ENCODE peak calls at places on chromosome 9, in ten cellular contexts. I, Y, P, J, X, C, V, R, B and Q are unnamed samples.

GRCh38 chr9:76162751-76163500 is 231.3 kb downstream of the RFK start:
- DNase-seq in I (no peak), Y (no peak), P (peak), J (no peak), X (no peak), C (no peak), V (peak), R (peak), B (no peak), Q (no peak)

GRCh38 chr9:27247756-27248155 is 49.2 kb downstream of the EQTN start:
- DNase-seq in I (peak), Y (peak), P (peak), J (peak), X (peak), C (peak), V (no peak), R (no peak), B (no peak), Q (no peak)

GRCh38 chr9:123138156-123138555 is 104.7 kb downstream of the GPR21 start:
- DNase-seq in I (no peak), Y (no peak), P (no peak), J (no peak), X (no peak), C (no peak), V (no peak), R (no peak), B (no peak), Q (no peak)

GRCh38 chr9:33815781-33816180 is 1.2 kb upstream of the UBE2R2 start:
- DNase-seq in I (no peak), Y (no peak), P (no peak), J (no peak), X (no peak), C (no peak), V (no peak), R (no peak), B (no peak), Q (no peak)

GRCh38 chr9:98391406-98391805 is 136.0 kb upstream of the TBC1D2 start:
- DNase-seq in I (no peak), Y (no peak), P (no peak), J (no peak), X (no peak), C (no peak), V (no peak), R (no peak), B (no peak), Q (no peak)

GRCh38 chr9:101571114-101571513 is 23.7 kb downstream of the PPP3R2 start:
- DNase-seq in I (no peak), Y (no peak), P (no peak), J (no peak), X (no peak), C (no peak), V (no peak), R (no peak), B (no peak), Q (no peak)

GRCh38 chr9:133680250-133680975 is 44.2 kb downstream of the DBH start:
- DNase-seq in I (no peak), Y (no peak), P (no peak), J (no peak), X (no peak), C (no peak), V (no peak), R (no peak), B (no peak), Q (no peak)

GRCh38 chr9:76369583-76369982 is 24.6 kb downstream of the RFK start:
- DNase-seq in I (peak), Y (peak), P (peak), J (no peak), X (no peak), C (no peak), V (peak), R (peak), B (peak), Q (no peak)

GRCh38 chr9:134839441-134840125 is 41.0 kb upstream of the FCN2 start:
- DNase-seq in I (peak), Y (peak), P (no peak), J (no peak), X (no peak), C (no peak), V (no peak), R (no peak), B (no peak), Q (no peak)

GRCh38 chr9:91417602-91418218 is 5.9 kb downstream of the NFIL3 start:
- DNase-seq in I (no peak), Y (no peak), P (peak), J (no peak), X (no peak), C (peak), V (no peak), R (no peak), B (no peak), Q (no peak)

DNA sequence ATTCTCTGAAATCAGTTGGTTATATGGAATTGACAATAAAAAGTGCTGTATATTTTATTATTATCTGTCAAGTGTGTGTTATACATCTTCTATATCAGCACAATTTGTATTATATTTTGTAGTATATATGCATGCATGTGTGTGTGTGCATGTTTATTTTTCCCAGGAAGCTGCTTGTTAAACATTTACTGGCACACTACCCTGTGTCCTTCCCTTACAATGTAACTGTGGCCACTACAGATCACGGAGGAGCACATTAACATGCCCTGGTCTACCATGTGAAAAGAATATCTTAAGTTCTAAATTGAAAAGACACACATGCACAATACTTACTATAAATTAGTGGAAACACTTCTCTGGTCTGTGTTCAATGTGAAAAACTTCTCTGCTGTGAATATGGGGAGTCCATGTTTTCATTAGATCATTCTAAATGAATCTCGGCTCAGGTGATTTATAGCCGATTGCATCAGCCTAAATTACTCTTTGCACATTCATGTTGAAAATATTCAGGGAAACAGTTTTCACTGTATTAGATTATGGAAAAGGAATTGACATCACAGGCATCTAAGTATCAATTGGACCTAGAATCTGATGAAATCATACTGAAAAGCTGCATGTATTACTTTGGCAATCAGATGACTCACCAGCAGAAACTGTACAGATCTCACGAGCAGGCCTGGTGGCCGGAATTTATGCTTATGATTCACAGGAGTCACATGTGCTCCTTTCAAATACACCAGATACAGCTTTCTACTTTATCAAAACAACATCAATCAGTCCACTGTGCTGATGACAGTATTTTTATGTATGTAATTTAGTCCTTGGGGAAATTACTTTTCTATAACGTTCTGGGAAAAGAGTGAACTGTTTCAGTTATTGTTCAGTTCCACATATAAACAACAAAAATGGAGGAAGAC is 39.4 kb downstream of the LURAP1L start:
- DNase-seq in I (no peak), Y (no peak), P (peak), J (peak), X (no peak), C (peak), V (peak), R (peak), B (peak), Q (peak)
- TF ChIP-seq CTCF in I (no peak), Y (no peak), P (peak), J (peak), X (peak), C (no peak), V (peak), R (peak), B (no peak), Q (peak)

GRCh38 chr9:69655065-69655464 is 17.1 kb downstream of the APBA1 start:
- DNase-seq in I (no peak), Y (no peak), P (no peak), J (no peak), X (no peak), C (no peak), V (no peak), R (no peak), B (no peak), Q (no peak)
- TF ChIP-seq CTCF in I (no peak), Y (no peak), P (no peak), J (no peak), X (peak), C (no peak), V (no peak), R (no peak), B (no peak), Q (no peak)

DNA sequence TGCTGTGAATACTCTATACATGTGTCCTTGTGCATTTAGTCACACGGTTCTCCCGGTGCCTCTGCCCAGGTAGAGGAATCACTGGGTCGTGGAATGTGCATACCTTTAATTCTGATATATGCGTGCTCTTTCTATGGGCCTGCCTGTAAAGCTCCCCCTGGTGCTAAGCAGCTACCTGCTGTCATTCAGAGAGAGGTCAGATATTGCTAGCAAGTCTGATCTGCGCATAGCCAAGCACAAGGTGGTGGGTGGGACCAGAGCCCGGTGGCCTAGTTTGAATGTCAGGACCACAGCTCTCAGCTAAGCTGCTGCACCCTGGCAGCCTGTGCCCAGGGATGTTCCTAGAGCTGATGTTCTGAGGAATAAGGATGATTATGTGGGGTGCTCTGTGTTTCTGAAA is 33.4 kb downstream of the TJP2 start:
- DNase-seq in I (no peak), Y (peak), P (no peak), J (no peak), X (no peak), C (no peak), V (no peak), R (no peak), B (peak), Q (no peak)
- TF ChIP-seq CTCF in I (no peak), Y (peak), P (no peak), J (no peak), X (no peak), C (no peak), V (no peak), R (no peak), B (no peak), Q (no peak)

GRCh38 chr9:74696520-74696919 is 191.2 kb downstream of the TRPM6 start:
- DNase-seq in I (no peak), Y (no peak), P (no peak), J (no peak), X (no peak), C (no peak), V (no peak), R (no peak), B (no peak), Q (no peak)
- TF ChIP-seq CTCF in I (peak), Y (peak), P (no peak), J (no peak), X (no peak), C (no peak), V (no peak), R (no peak), B (no peak), Q (no peak)

DNA sequence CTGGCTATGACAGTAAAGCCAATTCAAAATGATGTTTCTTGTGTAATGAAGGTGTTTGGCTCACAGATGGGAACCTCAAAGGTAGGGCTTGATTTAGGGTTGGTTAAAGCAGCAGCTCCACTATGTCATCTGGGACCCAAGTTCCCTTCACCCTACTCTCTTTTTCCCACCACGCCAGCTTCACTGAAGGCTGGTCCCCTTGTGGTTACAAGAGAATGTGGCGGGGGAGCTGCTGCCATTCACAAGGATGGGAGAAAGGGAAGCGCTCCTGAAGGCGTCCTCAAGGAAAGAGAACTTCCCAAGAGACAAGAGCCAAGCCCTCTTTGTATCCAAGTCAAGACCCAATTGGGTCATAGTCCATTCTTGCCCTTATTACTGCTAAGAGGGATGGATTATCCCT is 72.7 kb downstream of the NTRK2 start:
- DNase-seq in I (no peak), Y (no peak), P (no peak), J (no peak), X (no peak), C (no peak), V (no peak), R (no peak), B (no peak), Q (no peak)
- TF ChIP-seq CTCF in I (no peak), Y (no peak), P (no peak), J (no peak), X (no peak), C (no peak), V (no peak), R (no peak), B (no peak), Q (no peak)

GRCh38 chr9:71355884-71356283 is 234.5 kb upstream of the TRPM3 start:
- DNase-seq in I (peak), Y (peak), P (no peak), J (no peak), X (no peak), C (no peak), V (no peak), R (no peak), B (no peak), Q (no peak)
- TF ChIP-seq CTCF in I (peak), Y (peak), P (no peak), J (no peak), X (peak), C (no peak), V (no peak), R (no peak), B (no peak), Q (no peak)